ENCODE peak calls at places on chromosome 11, in six cellular contexts. One of them, this sample, is unnamed.

GRCh38 chr11:124839051-124839971 is 25.9 kb upstream of the ROBO3 start:
- DNase-seq in activated gamma-delta T cell: no peak
- DNase-seq in stimulated activated CD4-positive, alpha-beta T cell treated with anti-CD3 and anti-CD28 coated beads, TNF-alpha, amount 100 ng/mL, for 1 hour: no peak
- DNase-seq in LHCN-M2: no peak
- DNase-seq in AG09309: no peak
- DNase-seq in lung microvascular endothelial cell: peak; percentile 16
- DNase-seq in this sample: no peak

GRCh38 chr11:114478768-114479167 is 39.5 kb downstream of the REXO2 start:
- DNase-seq in activated gamma-delta T cell: no peak
- DNase-seq in stimulated activated CD4-positive, alpha-beta T cell treated with anti-CD3 and anti-CD28 coated beads, TNF-alpha, amount 100 ng/mL, for 1 hour: no peak
- DNase-seq in AG09309: no peak
- DNase-seq in LHCN-M2: peak; percentile 49
- DNase-seq in lung microvascular endothelial cell: peak; percentile 19
- DNase-seq in this sample: no peak

GRCh38 chr11:34840736-34841386 is 75.3 kb downstream of the APIP start:
- DNase-seq in LHCN-M2: peak; percentile 39
- DNase-seq in AG09309: no peak
- DNase-seq in lung microvascular endothelial cell: peak; percentile 44
- DNase-seq in stimulated activated CD4-positive, alpha-beta T cell treated with anti-CD3 and anti-CD28 coated beads, TNF-alpha, amount 100 ng/mL, for 1 hour: no peak
- DNase-seq in activated gamma-delta T cell: no peak
- DNase-seq in this sample: no peak

GRCh38 chr11:132876301-132877071 is 655.8 kb downstream of the OPCML start:
- DNase-seq in AG09309: no peak
- DNase-seq in LHCN-M2: no peak
- DNase-seq in activated gamma-delta T cell: no peak
- DNase-seq in stimulated activated CD4-positive, alpha-beta T cell treated with anti-CD3 and anti-CD28 coated beads, TNF-alpha, amount 100 ng/mL, for 1 hour: no peak
- DNase-seq in lung microvascular endothelial cell: no peak
- DNase-seq in this sample: no peak

GRCh38 chr11:112786886-112787530 is 174.2 kb upstream of the NCAM1 start:
- DNase-seq in stimulated activated CD4-positive, alpha-beta T cell treated with anti-CD3 and anti-CD28 coated beads, TNF-alpha, amount 100 ng/mL, for 1 hour: no peak
- DNase-seq in AG09309: no peak
- DNase-seq in LHCN-M2: peak; percentile 3
- DNase-seq in activated gamma-delta T cell: no peak
- DNase-seq in lung microvascular endothelial cell: no peak
- DNase-seq in this sample: no peak

GRCh38 chr11:444397-445144 is 2.8 kb upstream of the ANO9 start:
- DNase-seq in activated gamma-delta T cell: no peak
- DNase-seq in lung microvascular endothelial cell: peak; percentile 40
- DNase-seq in AG09309: no peak
- DNase-seq in stimulated activated CD4-positive, alpha-beta T cell treated with anti-CD3 and anti-CD28 coated beads, TNF-alpha, amount 100 ng/mL, for 1 hour: no peak
- DNase-seq in LHCN-M2: peak; percentile 59
- DNase-seq in this sample: no peak

GRCh38 chr11:58061813-58062212 is 31.1 kb downstream of the OR6Q1 start:
- DNase-seq in AG09309: peak; percentile 46
- DNase-seq in lung microvascular endothelial cell: no peak
- DNase-seq in LHCN-M2: peak; percentile 58
- DNase-seq in stimulated activated CD4-positive, alpha-beta T cell treated with anti-CD3 and anti-CD28 coated beads, TNF-alpha, amount 100 ng/mL, for 1 hour: no peak
- DNase-seq in activated gamma-delta T cell: no peak
- DNase-seq in this sample: no peak

GRCh38 chr11:7606496-7606895 is 66.8 kb downstream of the CYB5R2 start:
- DNase-seq in AG09309: no peak
- DNase-seq in stimulated activated CD4-positive, alpha-beta T cell treated with anti-CD3 and anti-CD28 coated beads, TNF-alpha, amount 100 ng/mL, for 1 hour: no peak
- DNase-seq in lung microvascular endothelial cell: no peak
- DNase-seq in activated gamma-delta T cell: no peak
- DNase-seq in LHCN-M2: no peak
- DNase-seq in this sample: no peak

GRCh38 chr11:13174090-13174489 is 103.5 kb upstream of the BMAL1 start:
- DNase-seq in activated gamma-delta T cell: no peak
- DNase-seq in stimulated activated CD4-positive, alpha-beta T cell treated with anti-CD3 and anti-CD28 coated beads, TNF-alpha, amount 100 ng/mL, for 1 hour: no peak
- DNase-seq in AG09309: no peak
- DNase-seq in lung microvascular endothelial cell: no peak
- DNase-seq in LHCN-M2: peak; percentile 2
- DNase-seq in this sample: no peak

GRCh38 chr11:64859542-64860414 is 15.3 kb upstream of the CDC42BPG start:
- DNase-seq in AG09309: no peak
- DNase-seq in stimulated activated CD4-positive, alpha-beta T cell treated with anti-CD3 and anti-CD28 coated beads, TNF-alpha, amount 100 ng/mL, for 1 hour: no peak
- DNase-seq in lung microvascular endothelial cell: no peak
- DNase-seq in activated gamma-delta T cell: no peak
- DNase-seq in LHCN-M2: no peak
- DNase-seq in this sample: no peak